ENCODE peak calls at places on chromosomes 5 and 9, in eight cellular contexts. One of them, this sample, is unnamed.
A peak's percentile ranks its signal among the peaks of the same experiment; 100 is the strongest.

GRCh38 chr9:127020526-127021078 is 101.8 kb downstream of the ANGPTL2 start:
- DNase-seq in adrenal gland: no peak
- DNase-seq in AG04450: no peak
- DNase-seq in astrocyte: no peak
- DNase-seq in fibroblast of lung: peak; percentile 14
- DNase-seq in BE2C: no peak
- DNase-seq in stomach: no peak
- DNase-seq in uterus: no peak
- DNase-seq in this sample: no peak

GRCh38 chr9:132364068-132364467 is 9.3 kb upstream of the SETX start:
- DNase-seq in adrenal gland: no peak
- DNase-seq in AG04450: no peak
- DNase-seq in astrocyte: no peak
- DNase-seq in fibroblast of lung: no peak
- DNase-seq in BE2C: no peak
- DNase-seq in stomach: no peak
- DNase-seq in uterus: no peak
- DNase-seq in this sample: no peak

GRCh38 chr9:32378496-32378895 is 5.9 kb upstream of the ACO1 start:
- DNase-seq in adrenal gland: peak; percentile 36
- DNase-seq in AG04450: peak; percentile 49
- DNase-seq in astrocyte: peak; percentile 60
- DNase-seq in fibroblast of lung: peak; percentile 64
- DNase-seq in BE2C: peak; percentile 43
- DNase-seq in stomach: no peak
- DNase-seq in uterus: peak; percentile 24
- DNase-seq in this sample: no peak

GRCh38 chr5:29833394-29833793 is 1360.1 kb upstream of the CDH6 start:
- DNase-seq in adrenal gland: no peak
- DNase-seq in AG04450: no peak
- DNase-seq in astrocyte: no peak
- DNase-seq in fibroblast of lung: no peak
- DNase-seq in BE2C: no peak
- DNase-seq in stomach: no peak
- DNase-seq in uterus: no peak
- DNase-seq in this sample: no peak

GRCh38 chr5:80216753-80217596 is 38.9 kb downstream of the SERINC5 start:
- DNase-seq in adrenal gland: peak; percentile 81
- DNase-seq in AG04450: no peak
- DNase-seq in astrocyte: no peak
- DNase-seq in fibroblast of lung: peak; percentile 24
- DNase-seq in BE2C: no peak
- DNase-seq in stomach: peak; percentile 89
- DNase-seq in uterus: no peak
- DNase-seq in this sample: peak; percentile 89

GRCh38 chr9:113702423-113702755 is 173.7 kb upstream of the ZNF618 start:
- DNase-seq in adrenal gland: no peak
- DNase-seq in AG04450: no peak
- DNase-seq in astrocyte: no peak
- DNase-seq in fibroblast of lung: no peak
- DNase-seq in BE2C: no peak
- DNase-seq in stomach: no peak
- DNase-seq in uterus: no peak
- DNase-seq in this sample: no peak

GRCh38 chr5:42621242-42621641 is 135.4 kb upstream of the CCDC152 start:
- DNase-seq in adrenal gland: no peak
- DNase-seq in AG04450: no peak
- DNase-seq in astrocyte: no peak
- DNase-seq in fibroblast of lung: no peak
- DNase-seq in BE2C: no peak
- DNase-seq in stomach: no peak
- DNase-seq in uterus: no peak
- DNase-seq in this sample: no peak

GRCh38 chr5:172722309-172722815 is 48.6 kb downstream of the DUSP1 start:
- DNase-seq in adrenal gland: no peak
- DNase-seq in AG04450: no peak
- DNase-seq in astrocyte: no peak
- DNase-seq in fibroblast of lung: no peak
- DNase-seq in BE2C: no peak
- DNase-seq in stomach: no peak
- DNase-seq in uterus: no peak
- DNase-seq in this sample: peak; percentile 33

GRCh38 chr9:96523429-96523828 is 73.5 kb downstream of the HABP4 start:
- DNase-seq in adrenal gland: no peak
- DNase-seq in AG04450: no peak
- DNase-seq in astrocyte: peak; percentile 23
- DNase-seq in fibroblast of lung: peak; percentile 36
- DNase-seq in BE2C: no peak
- DNase-seq in stomach: no peak
- DNase-seq in uterus: peak; percentile 32
- DNase-seq in this sample: peak; percentile 87

GRCh38 chr9:134892221-134892620 is 11.6 kb downstream of the FCN2 start:
- DNase-seq in adrenal gland: peak; percentile 11
- DNase-seq in AG04450: no peak
- DNase-seq in astrocyte: no peak
- DNase-seq in fibroblast of lung: no peak
- DNase-seq in BE2C: no peak
- DNase-seq in stomach: peak; percentile 14
- DNase-seq in uterus: peak; percentile 9
- DNase-seq in this sample: no peak

GRCh38 chr5:95162231-95162992 is 122.5 kb downstream of the MCTP1 start:
- DNase-seq in adrenal gland: no peak
- DNase-seq in AG04450: no peak
- DNase-seq in astrocyte: no peak
- DNase-seq in fibroblast of lung: no peak
- DNase-seq in BE2C: no peak
- DNase-seq in stomach: no peak
- DNase-seq in uterus: no peak
- DNase-seq in this sample: no peak

GRCh38 chr5:84274585-84275468 is 109.9 kb downstream of the EDIL3 start:
- DNase-seq in adrenal gland: peak; percentile 29
- DNase-seq in AG04450: no peak
- DNase-seq in astrocyte: no peak
- DNase-seq in fibroblast of lung: peak; percentile 40
- DNase-seq in BE2C: peak; percentile 60
- DNase-seq in stomach: peak; percentile 26
- DNase-seq in uterus: no peak
- DNase-seq in this sample: no peak

GRCh38 chr9:132789706-132790105 is 88.4 kb downstream of the AK8 start:
- DNase-seq in adrenal gland: no peak
- DNase-seq in AG04450: no peak
- DNase-seq in astrocyte: no peak
- DNase-seq in fibroblast of lung: no peak
- DNase-seq in BE2C: no peak
- DNase-seq in stomach: no peak
- DNase-seq in uterus: no peak
- DNase-seq in this sample: no peak

GRCh38 chr9:33988219-33988890 is 60.3 kb downstream of the UBAP2 start:
- DNase-seq in adrenal gland: no peak
- DNase-seq in AG04450: no peak
- DNase-seq in astrocyte: peak; percentile 12
- DNase-seq in fibroblast of lung: peak; percentile 16
- DNase-seq in BE2C: no peak
- DNase-seq in stomach: no peak
- DNase-seq in uterus: no peak
- DNase-seq in this sample: no peak

GRCh38 chr5:179288101-179288808 is 57.0 kb downstream of the ADAMTS2 start:
- DNase-seq in adrenal gland: no peak
- DNase-seq in AG04450: no peak
- DNase-seq in astrocyte: no peak
- DNase-seq in fibroblast of lung: no peak
- DNase-seq in BE2C: peak; percentile 18
- DNase-seq in stomach: no peak
- DNase-seq in uterus: no peak
- DNase-seq in this sample: peak; percentile 21

GRCh38 chr9:134641173-134641985 is at the start of gene COL5A1:
- DNase-seq in adrenal gland: peak; percentile 92
- DNase-seq in AG04450: peak; percentile 74
- DNase-seq in astrocyte: peak; percentile 80
- DNase-seq in fibroblast of lung: peak; percentile 92
- DNase-seq in BE2C: peak; percentile 97
- DNase-seq in stomach: peak; percentile 83
- DNase-seq in uterus: peak; percentile 92
- DNase-seq in this sample: peak; percentile 97

GRCh38 chr5:1005904-1006655 is 2.5 kb upstream of the NKD2 start:
- DNase-seq in adrenal gland: peak; percentile 12
- DNase-seq in AG04450: no peak
- DNase-seq in astrocyte: no peak
- DNase-seq in fibroblast of lung: no peak
- DNase-seq in BE2C: no peak
- DNase-seq in stomach: no peak
- DNase-seq in uterus: peak; percentile 8
- DNase-seq in this sample: no peak

GRCh38 chr9:19488721-19489120 is 79.9 kb downstream of the ACER2 start:
- DNase-seq in adrenal gland: no peak
- DNase-seq in AG04450: no peak
- DNase-seq in astrocyte: no peak
- DNase-seq in fibroblast of lung: no peak
- DNase-seq in BE2C: no peak
- DNase-seq in stomach: no peak
- DNase-seq in uterus: no peak
- DNase-seq in this sample: no peak

GRCh38 chr5:43288269-43288831 is 24.9 kb downstream of the HMGCS1 start:
- DNase-seq in adrenal gland: no peak
- DNase-seq in AG04450: no peak
- DNase-seq in astrocyte: no peak
- DNase-seq in fibroblast of lung: no peak
- DNase-seq in BE2C: no peak
- DNase-seq in stomach: no peak
- DNase-seq in uterus: no peak
- DNase-seq in this sample: no peak

GRCh38 chr5:175798626-175799025 is 72.8 kb upstream of the CPLX2 start:
- DNase-seq in adrenal gland: no peak
- DNase-seq in AG04450: no peak
- DNase-seq in astrocyte: no peak
- DNase-seq in fibroblast of lung: no peak
- DNase-seq in BE2C: no peak
- DNase-seq in stomach: no peak
- DNase-seq in uterus: no peak
- DNase-seq in this sample: no peak
- H3K27me3 ChIP-seq in adrenal gland: no peaks in the 10 kb centered on the region
- H3K27me3 ChIP-seq in AG04450: peaks cover 17% of the 10 kb centered on the region
- H3K27me3 ChIP-seq in astrocyte: peaks cover 23% of the 10 kb centered on the region
- H3K27me3 ChIP-seq in fibroblast of lung: peaks cover 5% of the 10 kb centered on the region
- H3K27me3 ChIP-seq in BE2C: no peaks in the 10 kb centered on the region
- H3K27me3 ChIP-seq in stomach: peaks cover 98% of the 10 kb centered on the region
- H3K27me3 ChIP-seq in uterus: peaks cover 6% of the 10 kb centered on the region
- H3K27me3 ChIP-seq in this sample: no peaks in the 10 kb centered on the region

DNA sequence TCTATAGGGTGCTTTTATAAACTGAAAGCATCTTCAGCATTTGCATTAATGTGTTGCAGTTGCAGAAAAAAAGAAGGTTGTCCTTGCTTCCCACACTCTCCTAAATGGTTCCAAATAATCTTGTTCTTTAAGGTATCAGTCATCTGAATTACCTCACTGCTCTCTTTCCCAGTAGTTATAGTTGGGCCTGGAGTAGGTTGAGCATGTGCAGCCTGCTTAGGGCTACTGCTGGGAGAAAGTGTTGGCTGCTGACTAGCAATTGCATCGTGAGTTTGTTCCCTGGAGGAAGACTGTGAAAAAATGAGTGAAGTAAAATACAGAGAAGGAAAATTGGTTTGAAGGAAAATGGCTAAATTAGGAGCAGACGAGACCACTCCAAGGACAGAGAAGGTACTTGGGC is 74.5 kb downstream of the PRR16 start:
- DNase-seq in adrenal gland: no peak
- DNase-seq in AG04450: no peak
- DNase-seq in astrocyte: peak; percentile 68
- DNase-seq in fibroblast of lung: peak; percentile 78
- DNase-seq in BE2C: no peak
- DNase-seq in stomach: no peak
- DNase-seq in uterus: no peak
- DNase-seq in this sample: no peak
- H3K4me3 ChIP-seq in adrenal gland: no peak overlapping the region
- H3K4me3 ChIP-seq in AG04450: no peak overlapping the region
- H3K4me3 ChIP-seq in astrocyte: no peak overlapping the region
- H3K4me3 ChIP-seq in fibroblast of lung: no peak overlapping the region
- H3K4me3 ChIP-seq in BE2C: no peak overlapping the region
- H3K4me3 ChIP-seq in stomach: no peak overlapping the region
- H3K4me3 ChIP-seq in uterus: no peak overlapping the region
- H3K4me3 ChIP-seq in this sample: no peak overlapping the region

GRCh38 chr5:72076901-72077300 is 30.4 kb upstream of the MAP1B start:
- DNase-seq in adrenal gland: no peak
- DNase-seq in AG04450: no peak
- DNase-seq in astrocyte: no peak
- DNase-seq in fibroblast of lung: no peak
- DNase-seq in BE2C: no peak
- DNase-seq in stomach: no peak
- DNase-seq in uterus: no peak
- DNase-seq in this sample: no peak
- H3K27me3 ChIP-seq in adrenal gland: no peaks in the 10 kb centered on the region
- H3K27me3 ChIP-seq in AG04450: peaks cover 7% of the 10 kb centered on the region
- H3K27me3 ChIP-seq in astrocyte: no peaks in the 10 kb centered on the region
- H3K27me3 ChIP-seq in fibroblast of lung: peaks cover 2% of the 10 kb centered on the region
- H3K27me3 ChIP-seq in BE2C: no peaks in the 10 kb centered on the region
- H3K27me3 ChIP-seq in stomach: peaks cover 8% of the 10 kb centered on the region
- H3K27me3 ChIP-seq in uterus: no peaks in the 10 kb centered on the region
- H3K27me3 ChIP-seq in this sample: no peaks in the 10 kb centered on the region

DNA sequence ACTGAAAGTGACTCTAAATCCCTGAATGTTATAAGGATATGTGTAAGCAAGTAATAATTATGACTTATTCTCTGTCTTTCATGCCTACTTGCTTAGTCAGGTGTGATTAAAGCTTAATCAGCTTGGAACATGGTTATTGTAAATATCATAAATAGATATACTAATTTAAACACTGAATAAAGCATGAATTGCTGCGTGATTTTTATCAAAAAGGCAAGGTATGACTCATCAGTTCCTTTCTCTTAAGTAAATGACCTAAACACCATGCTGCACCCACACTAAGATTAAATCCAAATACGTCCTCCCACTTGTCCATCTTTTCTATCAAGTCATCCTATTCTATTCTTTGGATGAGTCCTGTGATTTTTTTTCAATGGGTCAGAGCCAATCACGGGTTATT is 124.6 kb upstream of the MTAP start:
- DNase-seq in adrenal gland: no peak
- DNase-seq in AG04450: no peak
- DNase-seq in astrocyte: peak; percentile 92
- DNase-seq in fibroblast of lung: peak; percentile 95
- DNase-seq in BE2C: no peak
- DNase-seq in stomach: no peak
- DNase-seq in uterus: no peak
- DNase-seq in this sample: no peak
- H3K4me3 ChIP-seq in adrenal gland: no peak overlapping the region
- H3K4me3 ChIP-seq in AG04450: no peak overlapping the region
- H3K4me3 ChIP-seq in astrocyte: peak overlapping the region; percentile 4
- H3K4me3 ChIP-seq in fibroblast of lung: peak overlapping the region; percentile 5
- H3K4me3 ChIP-seq in BE2C: no peak overlapping the region
- H3K4me3 ChIP-seq in stomach: no peak overlapping the region
- H3K4me3 ChIP-seq in uterus: no peak overlapping the region
- H3K4me3 ChIP-seq in this sample: no peak overlapping the region

GRCh38 chr9:2017209-2017458 is 2.0 kb downstream of the SMARCA2 start:
- DNase-seq in adrenal gland: no peak
- DNase-seq in AG04450: no peak
- DNase-seq in astrocyte: no peak
- DNase-seq in fibroblast of lung: no peak
- DNase-seq in BE2C: no peak
- DNase-seq in stomach: no peak
- DNase-seq in uterus: no peak
- DNase-seq in this sample: no peak
- H3K27me3 ChIP-seq in adrenal gland: no peaks in the 10 kb centered on the region
- H3K27me3 ChIP-seq in AG04450: no peaks in the 10 kb centered on the region
- H3K27me3 ChIP-seq in astrocyte: no peaks in the 10 kb centered on the region
- H3K27me3 ChIP-seq in fibroblast of lung: no peaks in the 10 kb centered on the region
- H3K27me3 ChIP-seq in BE2C: peaks cover 73% of the 10 kb centered on the region
- H3K27me3 ChIP-seq in stomach: no peaks in the 10 kb centered on the region
- H3K27me3 ChIP-seq in uterus: no peaks in the 10 kb centered on the region
- H3K27me3 ChIP-seq in this sample: no peaks in the 10 kb centered on the region

This sample was measured in right cardiac atrium.